ENCODE peak calls at places on chromosome 16, in seven cellular contexts. Q is foreskin fibroblast, H is NCI-H69, D is activated gamma-delta T cell treated with Interleukin-2 at 50 U/mL for 16 hours, O is cardiac muscle cell, W is AG09319, N is RPMI7951. C is an unnamed sample.

GRCh38 chr16:69669577-69669976 is 56.8 kb downstream of the NQO1 start:
- DNase-seq in Q (no peak), H (no peak), D (no peak), O (no peak), W (no peak), N (no peak), C (no peak)

GRCh38 chr16:87780385-87780989 is 14.7 kb upstream of the KLHDC4 start:
- DNase-seq in Q (no peak), H (peak), D (peak), O (peak), W (no peak), N (peak), C (no peak)

GRCh38 chr16:17155936-17156335 is 314.8 kb downstream of the XYLT1 start:
- DNase-seq in Q (no peak), H (no peak), D (no peak), O (no peak), W (no peak), N (no peak), C (no peak)

GRCh38 chr16:4852221-4852872 is 5.1 kb downstream of the UBN1 start:
- DNase-seq in Q (peak), H (no peak), D (no peak), O (peak), W (no peak), N (peak), C (no peak)

GRCh38 chr16:49590166-49590871 is 216.7 kb downstream of the C16orf78 start:
- DNase-seq in Q (no peak), H (peak), D (no peak), O (no peak), W (no peak), N (no peak), C (no peak)

GRCh38 chr16:81808933-81809480 is 29.9 kb downstream of the PLCG2 start:
- DNase-seq in Q (no peak), H (no peak), D (peak), O (no peak), W (no peak), N (no peak), C (no peak)

GRCh38 chr16:70470927-70471341 is 16.5 kb downstream of the FCSK start:
- DNase-seq in Q (no peak), H (no peak), D (no peak), O (peak), W (no peak), N (no peak), C (no peak)

GRCh38 chr16:84947996-84948854 is 63.1 kb downstream of the ZDHHC7 start:
- DNase-seq in Q (no peak), H (no peak), D (no peak), O (no peak), W (no peak), N (no peak), C (no peak)

GRCh38 chr16:22183901-22184614 is 21.8 kb downstream of the SDR42E2 start:
- DNase-seq in Q (no peak), H (peak), D (no peak), O (no peak), W (no peak), N (no peak), C (no peak)

GRCh38 chr16:11581677-11582076 is 5.0 kb downstream of the LITAF start:
- DNase-seq in Q (no peak), H (no peak), D (no peak), O (no peak), W (no peak), N (no peak), C (no peak)

GRCh38 chr16:48137822-48138221 is 18.0 kb downstream of the ABCC12 start:
- DNase-seq in Q (no peak), H (no peak), D (no peak), O (no peak), W (no peak), N (no peak), C (no peak)

GRCh38 chr16:49548571-49548970 is 175.0 kb downstream of the C16orf78 start:
- DNase-seq in Q (no peak), H (peak), D (no peak), O (no peak), W (no peak), N (no peak), C (no peak)

GRCh38 chr16:63689068-63689467 is 1432.8 kb downstream of the CDH11 start:
- DNase-seq in Q (no peak), H (no peak), D (no peak), O (peak), W (no peak), N (no peak), C (no peak)

GRCh38 chr16:88761830-88762229 is 23.2 kb downstream of the PIEZO1 start:
- DNase-seq in Q (no peak), H (no peak), D (no peak), O (no peak), W (no peak), N (no peak), C (no peak)